ENCODE peak calls at places on chromosomes 2 and 18, in five cellular contexts. One of them, this sample, is unnamed. For H3K27me3, the result is how much of the 10 kb centered on the place peaks cover.

GRCh38 chr2:71646028-71646427 is 192.7 kb downstream of the DYSF start:
- DNase-seq in heart left ventricle: peak
- DNase-seq in ovary: no peak
- DNase-seq in suprapubic skin: no peak
- DNase-seq in IMR-90: peak
- DNase-seq in this sample: no peak

GRCh38 chr2:119823734-119824334 is 64.1 kb downstream of the PTPN4 start:
- DNase-seq in heart left ventricle: peak
- DNase-seq in ovary: no peak
- DNase-seq in suprapubic skin: no peak
- DNase-seq in IMR-90: peak
- DNase-seq in this sample: peak

GRCh38 chr18:54222922-54223567 is 1.4 kb downstream of the MBD2 start:
- DNase-seq in IMR-90: no peak
- DNase-seq in ovary: no peak
- DNase-seq in suprapubic skin: no peak
- DNase-seq in heart left ventricle: no peak
- DNase-seq in this sample: no peak

GRCh38 chr2:74399785-74400184 is 19.7 kb upstream of the DCTN1 start:
- DNase-seq in ovary: no peak
- DNase-seq in suprapubic skin: no peak
- DNase-seq in IMR-90: peak
- DNase-seq in heart left ventricle: no peak
- DNase-seq in this sample: no peak

GRCh38 chr18:7946724-7947377 is 379.7 kb downstream of the PTPRM start:
- DNase-seq in IMR-90: peak
- DNase-seq in ovary: peak
- DNase-seq in heart left ventricle: no peak
- DNase-seq in suprapubic skin: no peak
- DNase-seq in this sample: no peak

GRCh38 chr2:238239552-238239871 is 326 bp downstream of the HES6 start:
- DNase-seq in heart left ventricle: no peak
- DNase-seq in IMR-90: no peak
- DNase-seq in suprapubic skin: peak
- DNase-seq in ovary: no peak
- DNase-seq in this sample: no peak

GRCh38 chr18:45951021-45951714 is 16.0 kb downstream of the EPG5 start:
- DNase-seq in IMR-90: peak
- DNase-seq in suprapubic skin: no peak
- DNase-seq in heart left ventricle: no peak
- DNase-seq in ovary: no peak
- DNase-seq in this sample: no peak

GRCh38 chr2:143282684-143283083 is 153.5 kb downstream of the ARHGAP15 start:
- DNase-seq in heart left ventricle: no peak
- DNase-seq in IMR-90: no peak
- DNase-seq in suprapubic skin: no peak
- DNase-seq in ovary: no peak
- DNase-seq in this sample: no peak

GRCh38 chr2:199471443-199472057 is 13.8 kb upstream of the SATB2 start:
- DNase-seq in IMR-90: peak
- DNase-seq in heart left ventricle: no peak
- DNase-seq in suprapubic skin: peak
- DNase-seq in ovary: peak
- DNase-seq in this sample: peak

GRCh38 chr18:76670564-76671288 is 151.6 kb upstream of the ZNF236 start:
- DNase-seq in heart left ventricle: no peak
- DNase-seq in IMR-90: no peak
- DNase-seq in ovary: peak
- DNase-seq in suprapubic skin: no peak
- DNase-seq in this sample: no peak

GRCh38 chr2:234363011-234363487 is 133.8 kb downstream of the ARL4C start:
- DNase-seq in suprapubic skin: no peak
- DNase-seq in ovary: no peak
- DNase-seq in heart left ventricle: no peak
- DNase-seq in IMR-90: no peak
- DNase-seq in this sample: peak

GRCh38 chr18:63146185-63146584 is 173.4 kb downstream of the BCL2 start:
- DNase-seq in ovary: no peak
- DNase-seq in IMR-90: no peak
- DNase-seq in heart left ventricle: no peak
- DNase-seq in suprapubic skin: no peak
- DNase-seq in this sample: no peak

GRCh38 chr2:113025751-113026150 is 20.5 kb downstream of the IL36A start:
- DNase-seq in ovary: no peak
- DNase-seq in IMR-90: no peak
- DNase-seq in suprapubic skin: no peak
- DNase-seq in heart left ventricle: no peak
- DNase-seq in this sample: no peak

GRCh38 chr18:33702625-33703024 is 124.6 kb downstream of the ASXL3 start:
- DNase-seq in IMR-90: no peak
- DNase-seq in suprapubic skin: no peak
- DNase-seq in ovary: no peak
- DNase-seq in heart left ventricle: no peak
- DNase-seq in this sample: no peak

GRCh38 chr2:41579811-41580210 is 468.0 kb upstream of the PKDCC start:
- DNase-seq in suprapubic skin: no peak
- DNase-seq in heart left ventricle: no peak
- DNase-seq in IMR-90: no peak
- DNase-seq in ovary: no peak
- DNase-seq in this sample: no peak

GRCh38 chr2:9385841-9386240 is 37.5 kb downstream of the ITGB1BP1 start:
- DNase-seq in IMR-90: no peak
- DNase-seq in ovary: no peak
- DNase-seq in heart left ventricle: no peak
- DNase-seq in suprapubic skin: peak
- DNase-seq in this sample: no peak

GRCh38 chr2:88180594-88181240 is 10.6 kb downstream of the THNSL2 start:
- DNase-seq in IMR-90: peak
- DNase-seq in suprapubic skin: no peak
- DNase-seq in heart left ventricle: no peak
- DNase-seq in ovary: no peak
- DNase-seq in this sample: no peak

GRCh38 chr18:50981381-50981780 is 13.5 kb downstream of the ELAC1 start:
- DNase-seq in IMR-90: no peak
- DNase-seq in heart left ventricle: no peak
- DNase-seq in suprapubic skin: no peak
- DNase-seq in ovary: no peak
- DNase-seq in this sample: no peak

GRCh38 chr2:122445003-122445402 is 689.6 kb downstream of the TSN start:
- DNase-seq in ovary: no peak
- DNase-seq in suprapubic skin: no peak
- DNase-seq in heart left ventricle: no peak
- DNase-seq in IMR-90: no peak
- DNase-seq in this sample: no peak

GRCh38 chr18:58581265-58581664 is 47.6 kb downstream of the ALPK2 start:
- DNase-seq in IMR-90: peak
- DNase-seq in heart left ventricle: no peak
- DNase-seq in ovary: no peak
- DNase-seq in suprapubic skin: no peak
- DNase-seq in this sample: no peak

GRCh38 chr18:35131387-35132283 is 90.4 kb downstream of the MAPRE2 start:
- DNase-seq in ovary: no peak
- DNase-seq in suprapubic skin: no peak
- DNase-seq in IMR-90: peak
- DNase-seq in heart left ventricle: no peak
- DNase-seq in this sample: no peak

DNA sequence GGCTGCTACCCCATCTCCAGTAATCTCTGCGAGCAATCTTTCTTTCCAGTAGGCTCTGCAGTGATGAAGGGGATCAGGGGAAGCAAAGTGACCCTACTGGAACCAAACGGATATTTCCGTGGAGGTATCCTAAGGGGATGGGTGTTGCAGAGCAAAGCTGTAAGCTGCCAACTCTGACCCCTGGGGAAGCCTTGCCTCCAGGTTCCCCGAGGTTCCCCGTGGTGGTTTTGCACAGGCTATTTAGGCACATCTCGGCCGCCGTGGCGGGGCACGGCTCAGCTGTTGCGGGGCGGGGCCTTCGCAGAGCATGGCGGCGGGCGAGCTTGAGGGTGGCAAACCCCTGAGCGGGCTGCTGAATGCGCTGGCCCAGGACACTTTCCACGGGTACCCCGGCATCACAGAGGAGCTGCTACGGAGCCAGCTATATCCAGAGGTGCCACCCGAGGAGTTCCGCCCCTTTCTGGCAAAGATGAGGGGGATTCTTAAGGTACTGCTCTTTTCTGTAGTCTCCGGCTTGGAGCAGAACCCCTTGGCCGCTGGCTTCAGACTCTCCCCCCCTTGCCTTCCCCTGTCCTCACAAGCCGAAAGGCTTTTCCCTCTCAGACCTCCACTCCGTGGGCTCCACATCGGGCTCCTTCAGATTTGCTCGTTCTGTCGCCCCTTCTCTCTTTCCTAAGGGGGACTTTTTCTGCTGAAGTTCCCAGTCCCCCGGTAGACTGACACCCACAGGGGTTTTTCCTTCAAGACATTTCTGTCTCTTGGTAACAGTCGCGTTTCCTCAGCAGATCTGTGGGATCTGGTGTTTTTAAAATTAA is at the start of gene COMMD1:
- DNase-seq in IMR-90: peak
- DNase-seq in ovary: peak
- DNase-seq in heart left ventricle: peak
- DNase-seq in suprapubic skin: peak
- DNase-seq in this sample: peak
- TF ChIP-seq POLR2A in IMR-90: peak
- TF ChIP-seq POLR2A in ovary: peak
- TF ChIP-seq POLR2A in heart left ventricle: no peak
- TF ChIP-seq POLR2A in suprapubic skin: no peak
- TF ChIP-seq POLR2A in this sample: peak

GRCh38 chr18:48622911-48623431 is 84.1 kb downstream of the CTIF start:
- DNase-seq in heart left ventricle: no peak
- DNase-seq in IMR-90: peak
- DNase-seq in ovary: no peak
- DNase-seq in suprapubic skin: no peak
- DNase-seq in this sample: no peak
- H3K27ac ChIP-seq in heart left ventricle: no peak
- H3K27ac ChIP-seq in IMR-90: peak
- H3K27ac ChIP-seq in ovary: peak
- H3K27ac ChIP-seq in suprapubic skin: peak
- H3K27ac ChIP-seq in this sample: no peak

GRCh38 chr2:45170191-45170975 is 161.1 kb upstream of the SIX2 start:
- DNase-seq in suprapubic skin: no peak
- DNase-seq in ovary: no peak
- DNase-seq in IMR-90: no peak
- DNase-seq in heart left ventricle: no peak
- DNase-seq in this sample: no peak

GRCh38 chr2:45170976-45171514 is 161.8 kb upstream of the SIX2 start:
- DNase-seq in heart left ventricle: no peak
- DNase-seq in suprapubic skin: no peak
- DNase-seq in IMR-90: no peak
- DNase-seq in ovary: no peak
- DNase-seq in this sample: no peak

GRCh38 chr2:45168731-45169338 is 159.6 kb upstream of the SIX2 start:
- DNase-seq in heart left ventricle: no peak
- DNase-seq in suprapubic skin: no peak
- DNase-seq in IMR-90: no peak
- DNase-seq in ovary: no peak
- DNase-seq in this sample: peak

GRCh38 chr2:45167885-45168284 is 158.6 kb upstream of the SIX2 start:
- DNase-seq in ovary: no peak
- DNase-seq in suprapubic skin: no peak
- DNase-seq in heart left ventricle: no peak
- DNase-seq in IMR-90: no peak
- DNase-seq in this sample: no peak

DNA sequence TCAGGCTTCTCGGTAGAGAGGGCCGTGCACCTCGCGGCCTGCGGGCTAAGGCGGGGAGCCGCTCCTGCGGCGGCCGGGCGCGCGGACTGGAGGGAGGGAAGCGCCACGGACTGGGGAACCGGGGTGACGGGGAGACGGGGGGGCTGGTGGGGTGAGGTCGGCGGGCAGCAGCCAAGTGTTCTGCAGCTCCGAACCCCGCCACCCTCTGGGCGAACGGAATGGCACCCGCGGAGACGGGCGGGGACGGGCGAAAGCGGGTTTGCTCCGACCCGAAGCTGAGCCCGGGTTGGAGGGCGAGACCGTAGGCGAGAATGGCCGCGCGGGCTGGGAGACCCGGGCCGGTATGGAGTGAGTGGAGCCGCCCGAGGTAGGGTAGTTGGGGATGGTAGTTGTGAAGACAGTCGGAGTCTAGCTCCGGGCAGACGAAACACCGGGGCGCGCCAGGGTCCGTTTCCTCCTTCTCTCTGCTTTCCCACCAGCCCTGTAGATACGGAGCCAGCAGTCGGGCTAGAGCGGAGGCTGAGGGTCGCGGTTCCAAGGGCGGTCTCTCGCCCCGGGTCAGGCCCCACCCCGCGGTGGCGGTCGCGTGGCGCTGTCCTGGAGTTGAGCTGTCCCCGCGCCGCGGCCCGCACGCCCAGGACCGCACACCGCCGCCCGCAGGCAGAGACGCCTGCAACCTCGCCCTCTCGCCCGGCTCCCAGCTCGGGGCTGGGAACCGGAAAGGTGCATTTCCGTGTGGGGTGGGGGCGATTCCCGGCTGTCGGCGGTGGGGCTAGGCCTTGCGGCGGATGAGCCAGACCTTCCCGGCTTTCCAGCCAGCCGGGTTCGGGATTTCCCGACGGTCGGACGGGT is 160.3 kb upstream of the SIX2 start:
- DNase-seq in ovary: no peak
- DNase-seq in IMR-90: no peak
- DNase-seq in heart left ventricle: no peak
- DNase-seq in suprapubic skin: no peak
- DNase-seq in this sample: peak
- H3K27me3 ChIP-seq in ovary: under half
- H3K27me3 ChIP-seq in IMR-90: half or more
- H3K27me3 ChIP-seq in heart left ventricle: half or more
- H3K27me3 ChIP-seq in suprapubic skin: half or more
- H3K27me3 ChIP-seq in this sample: under half

GRCh38 chr18:61545281-61546245 is 212.3 kb downstream of the CDH20 start:
- DNase-seq in suprapubic skin: no peak
- DNase-seq in ovary: no peak
- DNase-seq in IMR-90: no peak
- DNase-seq in heart left ventricle: no peak
- DNase-seq in this sample: no peak

GRCh38 chr18:61544178-61544577 is 210.9 kb downstream of the CDH20 start:
- DNase-seq in heart left ventricle: no peak
- DNase-seq in ovary: no peak
- DNase-seq in IMR-90: no peak
- DNase-seq in suprapubic skin: no peak
- DNase-seq in this sample: no peak

GRCh38 chr18:61542596-61542995 is 209.4 kb downstream of the CDH20 start:
- DNase-seq in heart left ventricle: no peak
- DNase-seq in ovary: no peak
- DNase-seq in IMR-90: no peak
- DNase-seq in suprapubic skin: no peak
- DNase-seq in this sample: no peak

GRCh38 chr18:61543518-61543917 is 210.3 kb downstream of the CDH20 start:
- DNase-seq in suprapubic skin: no peak
- DNase-seq in heart left ventricle: no peak
- DNase-seq in IMR-90: no peak
- DNase-seq in ovary: no peak
- DNase-seq in this sample: no peak

DNA sequence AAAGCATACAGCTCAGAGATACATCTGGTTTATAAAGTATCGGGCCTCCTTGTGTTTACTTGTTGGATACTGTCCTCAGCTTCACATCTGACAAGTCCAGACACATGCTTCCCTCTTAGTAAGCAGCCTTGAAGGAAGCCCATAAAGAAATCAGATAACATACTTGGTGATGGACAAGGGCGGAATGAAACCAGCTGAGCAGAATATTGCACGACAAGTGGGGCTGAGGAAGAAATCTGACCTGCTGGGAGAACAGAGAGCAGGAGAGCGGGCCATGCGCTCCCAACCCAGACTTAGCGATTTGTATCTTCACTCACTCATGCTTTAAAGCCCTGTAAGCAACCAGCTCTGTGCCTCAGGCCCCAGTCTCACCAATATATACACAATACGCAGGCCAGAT is 208.4 kb downstream of the CDH20 start:
- DNase-seq in ovary: no peak
- DNase-seq in heart left ventricle: no peak
- DNase-seq in suprapubic skin: no peak
- DNase-seq in IMR-90: peak
- DNase-seq in this sample: no peak
- TF ChIP-seq POLR2A in ovary: no peak
- TF ChIP-seq POLR2A in heart left ventricle: no peak
- TF ChIP-seq POLR2A in suprapubic skin: no peak
- TF ChIP-seq POLR2A in IMR-90: no peak
- TF ChIP-seq POLR2A in this sample: no peak